ENCODE peak calls at places on chromosome X, in five cellular contexts. One of them, this sample, is unnamed.

GRCh38 chrX:39688576-39689373 is 409.0 kb downstream of the BCOR start:
- DNase-seq in Right ventricle myocardium superior: peak
- DNase-seq in GM10248: peak
- DNase-seq in germinal center: peak
- DNase-seq in KBM-7: peak
- DNase-seq in this sample: no peak

GRCh38 chrX:103248553-103248952 is 6.4 kb downstream of the TCEAL8 start:
- DNase-seq in KBM-7: peak
- DNase-seq in germinal center: peak
- DNase-seq in Right ventricle myocardium superior: no peak
- DNase-seq in GM10248: peak
- DNase-seq in this sample: no peak

GRCh38 chrX:41001327-41001726 is 83.9 kb upstream of the USP9X start:
- DNase-seq in GM10248: no peak
- DNase-seq in germinal center: no peak
- DNase-seq in KBM-7: no peak
- DNase-seq in Right ventricle myocardium superior: no peak
- DNase-seq in this sample: no peak

GRCh38 chrX:153816821-153817220 is 13.5 kb downstream of the PDZD4 start:
- DNase-seq in Right ventricle myocardium superior: no peak
- DNase-seq in GM10248: no peak
- DNase-seq in KBM-7: peak
- DNase-seq in germinal center: no peak
- DNase-seq in this sample: no peak

GRCh38 chrX:2828404-2829065 is at the start of gene GYG2:
- DNase-seq in GM10248: no peak
- DNase-seq in KBM-7: peak
- DNase-seq in Right ventricle myocardium superior: no peak
- DNase-seq in germinal center: no peak
- DNase-seq in this sample: no peak

GRCh38 chrX:105872921-105873320 is 50.6 kb downstream of the NRK start:
- DNase-seq in KBM-7: no peak
- DNase-seq in GM10248: no peak
- DNase-seq in Right ventricle myocardium superior: no peak
- DNase-seq in germinal center: no peak
- DNase-seq in this sample: no peak

GRCh38 chrX:43666301-43666912 is 10.3 kb downstream of the MAOA start:
- DNase-seq in KBM-7: peak
- DNase-seq in Right ventricle myocardium superior: no peak
- DNase-seq in GM10248: no peak
- DNase-seq in germinal center: no peak
- DNase-seq in this sample: no peak

GRCh38 chrX:103415068-103415467 is 38.7 kb downstream of the BEX3 start:
- DNase-seq in germinal center: no peak
- DNase-seq in GM10248: no peak
- DNase-seq in Right ventricle myocardium superior: no peak
- DNase-seq in KBM-7: no peak
- DNase-seq in this sample: no peak

GRCh38 chrX:19655032-19655431 is 139.7 kb upstream of the MAP3K15 start:
- DNase-seq in GM10248: no peak
- DNase-seq in Right ventricle myocardium superior: no peak
- DNase-seq in KBM-7: no peak
- DNase-seq in germinal center: no peak
- DNase-seq in this sample: no peak

This sample was measured in right atrium auricular region.